ENCODE peak calls at places on chromosome 19, in eight cellular contexts. F is AG04449, M is fibroblast of lung, I is uterus, W is colonic mucosa, C is nephron progenitor cell, D is endothelial cell, Y is B cell. R is an unnamed sample.

GRCh38 chr19:50514346-50515167 is 844 bp upstream of the ASPDH start:
- DNase-seq in F (no peak), W (no peak), C (no peak), Y (no peak), I (no peak), D (no peak), M (no peak), R (no peak)

GRCh38 chr19:38850976-38851621 is 1.3 kb upstream of the HNRNPL start:
- DNase-seq in M (no peak), C (peak), Y (no peak), D (peak), W (peak), I (peak), F (no peak), R (no peak)

GRCh38 chr19:932647-933552 is 7.1 kb downstream of the ARID3A start:
- DNase-seq in I (peak), F (peak), M (peak), C (peak), D (peak), W (peak), Y (no peak), R (peak)

GRCh38 chr19:15436012-15436825 is 13.5 kb downstream of the WIZ start:
- DNase-seq in C (no peak), W (no peak), D (no peak), I (no peak), F (no peak), Y (no peak), M (no peak), R (no peak)

GRCh38 chr19:50030937-50031336 is 5.1 kb downstream of the ZNF473 start:
- DNase-seq in M (no peak), I (no peak), W (no peak), C (no peak), F (no peak), D (no peak), Y (no peak), R (no peak)

GRCh38 chr19:51002542-51003311 is 1.3 kb upstream of the KLK8 start:
- DNase-seq in D (no peak), F (no peak), Y (no peak), C (peak), M (no peak), W (peak), I (no peak), R (no peak)

GRCh38 chr19:35695895-35696422 is 8.4 kb upstream of the ZBTB32 start:
- DNase-seq in D (no peak), W (no peak), F (no peak), M (no peak), Y (no peak), C (no peak), I (no peak), R (no peak)

GRCh38 chr19:49442793-49443365 is 1.6 kb upstream of the SLC17A7 start:
- DNase-seq in C (peak), Y (peak), W (peak), M (peak), I (peak), F (no peak), D (peak), R (peak)

GRCh38 chr19:55391702-55392615 is 6.2 kb downstream of the RPL28 start:
- DNase-seq in D (no peak), M (no peak), C (no peak), Y (no peak), I (no peak), F (no peak), W (no peak), R (no peak)

GRCh38 chr19:17005000-17005399 is 21.6 kb downstream of the CPAMD8 start:
- DNase-seq in F (no peak), D (no peak), Y (no peak), M (no peak), I (no peak), C (no peak), W (no peak), R (no peak)

GRCh38 chr19:23241433-23241832 is 8.8 kb downstream of the ZNF724 start:
- DNase-seq in D (no peak), C (no peak), M (peak), Y (no peak), I (no peak), F (no peak), W (no peak), R (no peak)

GRCh38 chr19:48658483-48658882 is 12.5 kb upstream of the CA11 start:
- DNase-seq in C (no peak), W (no peak), I (no peak), F (no peak), M (no peak), Y (no peak), D (no peak), R (no peak)

GRCh38 chr19:56525214-56525860 is 13.4 kb upstream of the ZFP28 start:
- DNase-seq in W (no peak), F (no peak), D (no peak), C (no peak), I (no peak), Y (no peak), M (no peak), R (no peak)

GRCh38 chr19:35045667-35046300 is 4.3 kb downstream of the HPN start:
- DNase-seq in W (no peak), D (peak), F (no peak), C (no peak), M (peak), I (no peak), Y (peak), R (peak)

GRCh38 chr19:48818234-48818823 is 7.5 kb upstream of the BCAT2 start:
- DNase-seq in I (no peak), W (peak), C (no peak), D (no peak), M (no peak), F (no peak), Y (no peak), R (no peak)

GRCh38 chr19:41998246-41999020 is 4.4 kb upstream of the ATP1A3 start:
- DNase-seq in W (no peak), D (peak), C (peak), I (no peak), Y (no peak), M (peak), F (no peak), R (no peak)

GRCh38 chr19:51560339-51560738 is 10.7 kb upstream of the ZNF175 start:
- DNase-seq in I (no peak), D (no peak), W (no peak), C (no peak), M (no peak), Y (no peak), F (no peak), R (no peak)

GRCh38 chr19:39934584-39935233 is at the start of gene FCGBP:
- DNase-seq in C (no peak), F (no peak), I (no peak), D (no peak), M (no peak), Y (no peak), W (peak), R (no peak)

DNA sequence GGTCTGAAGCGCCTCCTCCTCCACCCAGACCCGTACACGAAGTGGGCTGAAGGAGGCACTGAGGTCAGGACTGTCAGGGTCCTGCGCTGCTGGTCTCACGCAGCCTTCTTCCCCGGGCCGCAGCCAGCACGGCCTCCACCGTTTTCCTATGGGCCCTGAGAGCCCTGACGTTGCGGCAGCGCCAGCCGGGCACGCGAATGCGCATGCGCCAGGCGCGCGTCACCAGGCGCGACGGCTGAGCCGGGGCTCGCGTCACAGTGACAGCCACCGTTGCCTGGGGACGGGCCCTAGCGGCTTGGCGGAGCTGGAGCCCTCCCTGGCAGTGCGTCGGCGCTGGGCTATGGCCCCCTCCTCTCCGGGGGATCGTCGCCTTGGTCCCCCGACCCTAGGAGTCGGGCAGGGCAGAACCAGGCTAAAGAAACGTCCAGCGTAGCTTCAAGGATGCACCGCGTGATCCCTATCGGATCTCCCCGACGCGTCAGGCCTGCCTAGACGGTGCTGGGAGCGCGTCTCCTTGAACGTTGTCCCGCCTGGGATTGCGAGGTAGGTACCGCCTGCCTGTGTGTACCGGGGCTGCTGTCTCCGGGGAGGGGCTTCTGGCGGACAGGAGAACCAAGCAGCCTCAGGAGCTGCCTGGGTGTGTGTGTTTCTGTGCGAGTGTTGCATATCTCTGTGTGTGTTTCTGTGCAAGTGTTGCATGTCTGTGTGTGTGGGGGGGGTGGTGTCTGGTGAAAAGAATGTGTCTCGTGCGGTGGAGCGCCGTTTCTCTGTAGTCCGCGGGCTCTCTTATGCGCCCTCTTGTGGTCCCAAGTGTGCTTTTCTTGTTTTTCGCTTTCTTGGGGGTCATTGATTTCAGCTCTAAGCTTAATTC is 43.2 kb downstream of the ZNF571 start:
- DNase-seq in D (peak), F (no peak), C (no peak), M (peak), W (peak), Y (peak), I (no peak), R (no peak)
- TF ChIP-seq CTCF in D (no peak), F (peak), C (no peak), M (peak), W (no peak), Y (peak), I (no peak), R (peak)

DNA sequence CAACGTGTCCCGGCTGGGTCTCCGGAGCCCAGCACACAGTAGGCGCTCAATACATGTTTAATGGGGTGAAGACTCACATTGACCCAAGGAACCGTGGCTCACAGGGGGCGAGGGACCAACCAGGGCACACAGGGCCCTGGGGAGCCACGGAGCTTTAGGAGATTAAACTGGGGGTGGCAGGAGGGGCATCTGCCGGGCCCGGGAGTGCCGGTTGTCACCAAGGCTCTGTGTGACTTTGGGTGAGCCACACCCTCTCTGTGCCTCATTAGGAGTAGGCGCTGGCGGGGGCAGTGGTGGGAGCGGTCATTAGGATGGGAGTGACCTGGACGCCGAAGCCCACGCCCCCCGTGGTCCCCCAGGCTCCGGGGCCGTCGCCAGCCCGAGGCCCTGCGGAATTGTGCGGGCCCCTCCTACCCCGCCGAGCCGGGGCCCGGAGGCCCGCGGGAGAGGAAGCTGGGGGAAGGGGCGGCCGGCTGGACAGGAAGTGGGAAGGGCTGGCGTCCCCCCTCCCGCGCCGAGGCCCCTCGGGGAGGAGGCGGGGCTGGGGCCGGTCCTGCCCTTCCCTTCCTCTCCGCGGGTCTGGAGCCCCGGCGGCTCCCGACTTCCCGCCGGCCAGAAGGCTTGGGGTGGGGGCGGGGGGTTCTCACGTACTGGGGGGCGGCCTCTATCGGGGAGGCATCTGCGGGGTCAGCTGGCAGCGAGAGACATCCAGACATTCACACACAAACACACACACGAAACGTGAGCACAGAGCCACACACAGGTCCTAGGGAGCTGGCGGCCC is 1.8 kb upstream of the SSBP4 start:
- DNase-seq in C (peak), M (peak), W (peak), I (peak), Y (no peak), F (no peak), D (peak), R (peak)
- TF ChIP-seq CTCF in C (no peak), M (no peak), W (no peak), I (no peak), Y (no peak), F (no peak), D (no peak), R (no peak)

DNA sequence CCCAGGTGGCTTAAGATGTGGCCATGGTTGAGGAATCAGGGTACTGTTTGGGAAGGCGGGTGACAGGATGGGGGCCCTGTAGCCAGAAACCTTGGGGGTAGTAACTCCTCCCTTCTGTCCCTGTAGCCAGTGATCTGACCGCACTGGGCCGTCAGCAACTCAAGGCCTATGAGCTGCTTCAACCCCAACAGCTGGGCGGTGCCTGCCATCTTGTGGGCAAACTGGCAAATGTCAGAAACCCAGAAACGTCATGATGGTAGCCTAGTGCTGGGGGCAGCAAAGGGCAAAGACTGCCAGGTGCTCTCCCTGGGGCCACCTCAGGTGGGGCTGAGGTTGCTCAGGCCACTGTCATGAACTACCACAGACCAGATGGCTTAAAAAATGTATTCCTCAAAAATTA is 3.5 kb downstream of the COPE start:
- DNase-seq in D (peak), W (peak), F (no peak), C (peak), I (no peak), Y (no peak), M (peak), R (peak)
- TF ChIP-seq CTCF in D (peak), W (no peak), F (peak), C (peak), I (peak), Y (peak), M (peak), R (peak)

DNA sequence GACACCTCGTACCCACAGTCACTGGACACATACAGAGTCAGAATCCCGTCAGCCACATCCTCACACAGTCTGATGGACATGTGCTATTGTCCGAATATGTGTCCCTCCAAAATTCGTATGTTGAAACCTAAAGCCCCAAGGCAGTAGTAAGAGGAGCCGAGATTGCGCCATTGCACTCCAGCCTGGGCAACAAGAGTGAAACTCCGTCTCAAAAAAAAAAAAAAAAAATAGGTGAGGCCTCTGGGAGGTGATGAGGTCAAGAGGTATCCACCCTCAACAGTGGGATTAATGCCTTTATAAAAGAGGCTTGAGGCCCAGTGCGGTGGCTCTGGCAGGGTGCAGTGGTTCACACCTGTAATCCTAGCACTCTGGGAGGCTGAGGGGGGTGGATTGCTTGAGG is 2.7 kb upstream of the DENND1C start:
- DNase-seq in Y (no peak), F (no peak), W (no peak), I (no peak), C (no peak), D (no peak), M (no peak), R (no peak)
- TF ChIP-seq CTCF in Y (no peak), F (no peak), W (no peak), I (no peak), C (no peak), D (no peak), M (no peak), R (no peak)

GRCh38 chr19:8654591-8655339 is 24.3 kb downstream of the NFILZ start:
- DNase-seq in C (peak), I (peak), Y (peak), F (no peak), D (peak), W (peak), M (peak), R (peak)

GRCh38 chr19:8657869-8658268 is 27.4 kb downstream of the NFILZ start:
- DNase-seq in D (no peak), Y (no peak), M (no peak), I (no peak), F (no peak), W (no peak), C (no peak), R (no peak)

GRCh38 chr19:8659905-8660304 is 29.5 kb downstream of the NFILZ start:
- DNase-seq in D (no peak), M (no peak), I (no peak), W (no peak), C (no peak), Y (no peak), F (no peak), R (no peak)

GRCh38 chr19:8655340-8655709 is 24.9 kb downstream of the NFILZ start:
- DNase-seq in I (no peak), M (no peak), W (no peak), D (no peak), F (no peak), C (no peak), Y (no peak), R (no peak)
- TF ChIP-seq CTCF in I (no peak), M (no peak), W (no peak), D (no peak), F (no peak), C (no peak), Y (no peak), R (no peak)

GRCh38 chr19:29393915-29394460 is 131.8 kb upstream of the VSTM2B start:
- DNase-seq in M (no peak), Y (no peak), I (no peak), D (no peak), C (no peak), W (no peak), F (no peak), R (no peak)
- TF ChIP-seq CTCF in M (no peak), Y (no peak), I (no peak), D (no peak), C (no peak), W (no peak), F (no peak), R (no peak)

GRCh38 chr19:11453468-11454341 is 18.3 kb downstream of the PRKCSH start:
- DNase-seq in D (peak), C (no peak), Y (no peak), M (no peak), F (no peak), W (no peak), I (no peak), R (no peak)
- TF ChIP-seq CTCF in D (peak), C (peak), Y (peak), M (peak), F (peak), W (no peak), I (no peak), R (peak)

GRCh38 chr19:46176116-46176860 is 28.2 kb downstream of the IGFL2 start:
- DNase-seq in W (no peak), F (no peak), C (no peak), M (no peak), I (no peak), Y (no peak), D (no peak), R (no peak)

GRCh38 chr19:46179076-46179740 is 31.2 kb downstream of the IGFL2 start:
- DNase-seq in F (no peak), Y (no peak), I (no peak), W (no peak), D (no peak), C (no peak), M (no peak), R (no peak)

DNA sequence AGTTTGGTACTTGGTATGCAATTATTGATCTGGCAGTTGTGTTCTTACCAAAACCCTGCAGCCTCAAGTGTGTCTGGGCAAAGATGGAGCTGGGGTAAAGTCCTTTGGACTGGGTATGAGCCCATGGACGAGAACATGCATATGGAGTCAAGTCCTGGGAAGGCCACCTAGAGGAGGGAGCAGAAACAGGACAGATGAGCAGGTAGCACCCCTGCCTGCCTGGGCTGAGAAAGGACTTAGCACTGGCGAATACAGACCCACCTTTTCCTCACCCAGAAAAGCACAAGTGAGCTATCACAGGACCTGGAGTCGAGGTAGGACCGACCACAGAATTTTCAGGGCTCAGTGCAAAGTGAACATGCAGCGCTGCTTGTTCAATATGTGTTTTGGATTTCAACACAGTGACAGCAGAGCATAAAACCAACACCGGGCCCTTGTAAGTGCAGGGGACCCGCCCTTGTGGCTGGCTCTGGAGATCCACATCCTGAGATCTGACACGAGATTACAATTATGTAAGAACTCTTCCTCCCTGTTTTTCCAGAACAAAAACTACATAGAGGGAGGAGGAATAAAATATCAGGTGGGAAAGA is 25.9 kb downstream of the IGFL2 start:
- DNase-seq in C (no peak), D (no peak), M (no peak), W (no peak), Y (no peak), I (no peak), F (no peak), R (no peak)
- TF ChIP-seq CTCF in C (no peak), D (no peak), M (no peak), W (no peak), Y (no peak), I (no peak), F (no peak), R (no peak)